ENCODE peak calls at places on chromosomes 12 and 14, in five cellular contexts. O, E, X, R and F are unnamed samples.
A peak's percentile ranks its signal among the peaks of the same experiment; 100 is the strongest.

GRCh38 chr14:24095196-24096068 is 1.3 kb downstream of the PCK2 start:
- DNase-seq in O (no peak), X (peak; percentile 38), E (peak; percentile 25), R (peak; percentile 37), F (peak; percentile 20)

GRCh38 chr12:116434155-116435065 is 124.8 kb upstream of the MAP1LC3B2 start:
- DNase-seq in X (peak; percentile 85), R (no peak), E (no peak), O (no peak), F (no peak)

GRCh38 chr12:19688489-19688888 is 249.2 kb downstream of the AEBP2 start:
- DNase-seq in R (no peak), X (no peak), O (no peak), E (no peak), F (no peak)

GRCh38 chr14:103597623-103598372 is 31.2 kb upstream of the KLC1 start:
- DNase-seq in X (peak; percentile 90), O (no peak), R (no peak), E (peak; percentile 36), F (no peak)

GRCh38 chr12:118053071-118053985 is 7.7 kb downstream of the WSB2 start:
- DNase-seq in R (no peak), E (no peak), X (no peak), O (no peak), F (peak; percentile 7)

GRCh38 chr12:117060236-117060926 is 38.8 kb downstream of the TESC start:
- DNase-seq in O (no peak), R (no peak), E (no peak), X (no peak), F (no peak)

GRCh38 chr12:13425766-13426165 is 229.2 kb downstream of the EMP1 start:
- DNase-seq in O (no peak), E (no peak), R (no peak), X (peak; percentile 54), F (no peak)

GRCh38 chr12:30417697-30418231 is 277.9 kb downstream of the IPO8 start:
- DNase-seq in O (no peak), E (no peak), R (no peak), X (peak; percentile 74), F (no peak)

GRCh38 chr12:59388694-59389093 is 207.1 kb upstream of the SLC16A7 start:
- DNase-seq in X (no peak), E (no peak), R (no peak), O (no peak), F (no peak)

GRCh38 chr12:14643247-14643646 is 53.2 kb downstream of the GUCY2C start:
- DNase-seq in E (no peak), R (no peak), X (peak; percentile 1), O (no peak), F (no peak)

GRCh38 chr12:117579939-117580717 is 218.7 kb upstream of the NOS1 start:
- DNase-seq in O (no peak), E (no peak), R (no peak), X (no peak), F (no peak)

GRCh38 chr12:23169012-23170003 is 544.3 kb downstream of the ETNK1 start:
- DNase-seq in E (no peak), R (no peak), X (no peak), O (no peak), F (no peak)

GRCh38 chr14:63045612-63046320 is 508 bp upstream of the KCNH5 start:
- DNase-seq in R (no peak), X (peak; percentile 10), E (peak; percentile 66), O (peak; percentile 70), F (no peak)

GRCh38 chr12:124208469-124208868 is 86.4 kb upstream of the RFLNA start:
- DNase-seq in O (no peak), R (no peak), X (no peak), E (no peak), F (no peak)

GRCh38 chr14:23445773-23446172 is 10.3 kb upstream of the MYH7 start:
- DNase-seq in E (no peak), X (no peak), R (no peak), O (no peak), F (no peak)

GRCh38 chr14:100536141-100536540 is 51.1 kb downstream of the BEGAIN start:
- DNase-seq in E (no peak), R (no peak), X (no peak), O (no peak), F (no peak)

GRCh38 chr12:52236386-52237050 is 3.5 kb downstream of the KRT7 start:
- DNase-seq in X (no peak), E (no peak), O (no peak), R (no peak), F (no peak)

GRCh38 chr14:104392396-104393198 is 187.0 kb upstream of the C14orf180 start:
- DNase-seq in X (no peak), O (no peak), R (no peak), E (no peak), F (no peak)

GRCh38 chr12:95484524-95484923 is 10.6 kb downstream of the METAP2 start:
- DNase-seq in O (no peak), E (no peak), X (peak; percentile 35), R (no peak), F (no peak)